ENCODE peak calls at places on chromosomes 2 and 18, in seven cellular contexts. H is Right ventricle myocardium superior; V is effector CD4-positive, alpha-beta T cell; P is GM13976; Z is activated T-helper 1 cell treated with Interleukin-2 at 50 U/mL for 16 hours; G is mammary epithelial cell; M is DMS 273 treated with DMSO at 0.1 percent for 48 hours. Q is an unnamed sample.

GRCh38 chr18:2641638-2642037 is 13.9 kb upstream of the SMCHD1 start:
- DNase-seq in H (no peak), V (no peak), P (peak), Z (no peak), G (no peak), M (no peak), Q (peak)

GRCh38 chr2:6080837-6081541 is 388.8 kb downstream of the SOX11 start:
- DNase-seq in H (peak), V (no peak), P (no peak), Z (no peak), G (no peak), M (peak), Q (no peak)

GRCh38 chr2:167862787-167863186 is 384.6 kb downstream of the STK39 start:
- DNase-seq in H (no peak), V (no peak), P (no peak), Z (no peak), G (peak), M (no peak), Q (no peak)

GRCh38 chr18:76256897-76257500 is 238.0 kb downstream of the ZNF516 start:
- DNase-seq in H (no peak), V (no peak), P (no peak), Z (no peak), G (peak), M (no peak), Q (no peak)

GRCh38 chr2:25305809-25306208 is 35.9 kb downstream of the DNMT3A start:
- DNase-seq in H (peak), V (no peak), P (no peak), Z (no peak), G (no peak), M (peak), Q (no peak)

GRCh38 chr2:25587361-25587760 is 86.0 kb downstream of the DTNB start:
- DNase-seq in H (no peak), V (no peak), P (peak), Z (no peak), G (peak), M (no peak), Q (no peak)

GRCh38 chr18:50775207-50775606 is 44.6 kb downstream of the MRO start:
- DNase-seq in H (no peak), V (no peak), P (no peak), Z (no peak), G (no peak), M (no peak), Q (no peak)

GRCh38 chr2:204511021-204511420 is 34.3 kb upstream of the PARD3B start:
- DNase-seq in H (no peak), V (no peak), P (no peak), Z (no peak), G (no peak), M (no peak), Q (no peak)

GRCh38 chr2:1864981-1865421 is 120.7 kb upstream of the PXDN start:
- DNase-seq in H (no peak), V (no peak), P (no peak), Z (no peak), G (no peak), M (no peak), Q (peak)